ENCODE peak calls at places on chromosomes 3 and 15, in six cellular contexts. One of them, this sample, is unnamed.
A peak's percentile ranks its signal among the peaks of the same experiment; 100 is the strongest.

GRCh38 chr15:31439328-31439727 is 112.7 kb downstream of the KLF13 start:
- DNase-seq in EL: peak; percentile 26
- DNase-seq in iPS-NIHi11: peak; percentile 49
- DNase-seq in NCI-H460: no peak
- DNase-seq in spleen: no peak
- DNase-seq in cardiac muscle cell: no peak
- DNase-seq in this sample: peak; percentile 24

GRCh38 chr3:116046350-116046749 is 398.9 kb downstream of the LSAMP start:
- DNase-seq in EL: no peak
- DNase-seq in NCI-H460: no peak
- DNase-seq in iPS-NIHi11: no peak
- DNase-seq in spleen: no peak
- DNase-seq in cardiac muscle cell: no peak
- DNase-seq in this sample: no peak

GRCh38 chr15:52340093-52340492 is 44.5 kb upstream of the MYO5C start:
- DNase-seq in cardiac muscle cell: no peak
- DNase-seq in NCI-H460: no peak
- DNase-seq in EL: no peak
- DNase-seq in iPS-NIHi11: no peak
- DNase-seq in spleen: no peak
- DNase-seq in this sample: no peak

GRCh38 chr3:48422272-48422671 is 7.6 kb downstream of the PLXNB1 start:
- DNase-seq in NCI-H460: no peak
- DNase-seq in cardiac muscle cell: no peak
- DNase-seq in spleen: no peak
- DNase-seq in EL: no peak
- DNase-seq in iPS-NIHi11: no peak
- DNase-seq in this sample: no peak

GRCh38 chr3:77780621-77781020 is 740.7 kb downstream of the ROBO2 start:
- DNase-seq in spleen: no peak
- DNase-seq in cardiac muscle cell: no peak
- DNase-seq in iPS-NIHi11: no peak
- DNase-seq in NCI-H460: no peak
- DNase-seq in EL: no peak
- DNase-seq in this sample: no peak

GRCh38 chr3:191066669-191067068 is 132.4 kb upstream of the OSTN start:
- DNase-seq in EL: peak; percentile 54
- DNase-seq in iPS-NIHi11: no peak
- DNase-seq in spleen: no peak
- DNase-seq in NCI-H460: no peak
- DNase-seq in cardiac muscle cell: peak; percentile 18
- DNase-seq in this sample: no peak

GRCh38 chr3:11367116-11367781 is 95.1 kb downstream of the ATG7 start:
- DNase-seq in iPS-NIHi11: peak; percentile 23
- DNase-seq in cardiac muscle cell: peak; percentile 96
- DNase-seq in spleen: no peak
- DNase-seq in EL: peak; percentile 30
- DNase-seq in NCI-H460: no peak
- DNase-seq in this sample: no peak

GRCh38 chr3:41176554-41176953 is 22.8 kb upstream of the CTNNB1 start:
- DNase-seq in spleen: no peak
- DNase-seq in NCI-H460: no peak
- DNase-seq in iPS-NIHi11: no peak
- DNase-seq in EL: no peak
- DNase-seq in cardiac muscle cell: no peak
- DNase-seq in this sample: no peak

GRCh38 chr3:43190682-43191081 is 84.8 kb upstream of the POMGNT2 start:
- DNase-seq in EL: peak; percentile 95
- DNase-seq in cardiac muscle cell: no peak
- DNase-seq in spleen: no peak
- DNase-seq in NCI-H460: no peak
- DNase-seq in iPS-NIHi11: no peak
- DNase-seq in this sample: peak; percentile 45

GRCh38 chr3:33858131-33858530 is 59.7 kb downstream of the PDCD6IP start:
- DNase-seq in spleen: no peak
- DNase-seq in EL: peak; percentile 23
- DNase-seq in cardiac muscle cell: no peak
- DNase-seq in NCI-H460: no peak
- DNase-seq in iPS-NIHi11: no peak
- DNase-seq in this sample: no peak

GRCh38 chr15:77874071-77874470 is 203.4 kb downstream of the TBC1D2B start:
- DNase-seq in spleen: no peak
- DNase-seq in cardiac muscle cell: no peak
- DNase-seq in iPS-NIHi11: no peak
- DNase-seq in NCI-H460: no peak
- DNase-seq in EL: no peak
- DNase-seq in this sample: no peak

GRCh38 chr15:23823508-23823907 is 136.4 kb upstream of the NDN start:
- DNase-seq in NCI-H460: no peak
- DNase-seq in spleen: no peak
- DNase-seq in EL: no peak
- DNase-seq in iPS-NIHi11: peak; percentile 52
- DNase-seq in cardiac muscle cell: no peak
- DNase-seq in this sample: no peak

GRCh38 chr3:52405601-52406115 is 39.2 kb downstream of the SEMA3G start:
- DNase-seq in EL: no peak
- DNase-seq in spleen: peak; percentile 51
- DNase-seq in iPS-NIHi11: no peak
- DNase-seq in cardiac muscle cell: no peak
- DNase-seq in NCI-H460: no peak
- DNase-seq in this sample: no peak

GRCh38 chr3:185070491-185071335 is 82.1 kb downstream of the C3orf70 start:
- DNase-seq in spleen: no peak
- DNase-seq in EL: peak; percentile 54
- DNase-seq in iPS-NIHi11: peak; percentile 71
- DNase-seq in NCI-H460: no peak
- DNase-seq in cardiac muscle cell: peak; percentile 58
- DNase-seq in this sample: peak; percentile 49

GRCh38 chr3:42189746-42190145 is 76.2 kb downstream of the CCK start:
- DNase-seq in cardiac muscle cell: no peak
- DNase-seq in iPS-NIHi11: no peak
- DNase-seq in EL: no peak
- DNase-seq in NCI-H460: no peak
- DNase-seq in spleen: no peak
- DNase-seq in this sample: no peak

GRCh38 chr15:62403164-62403809 is 238.2 kb upstream of the C2CD4B start:
- DNase-seq in iPS-NIHi11: no peak
- DNase-seq in spleen: no peak
- DNase-seq in NCI-H460: no peak
- DNase-seq in EL: peak; percentile 83
- DNase-seq in cardiac muscle cell: peak; percentile 75
- DNase-seq in this sample: peak; percentile 67

GRCh38 chr3:65927576-65927975 is 111.1 kb downstream of the MAGI1 start:
- DNase-seq in spleen: no peak
- DNase-seq in EL: peak; percentile 20
- DNase-seq in NCI-H460: no peak
- DNase-seq in cardiac muscle cell: no peak
- DNase-seq in iPS-NIHi11: peak; percentile 38
- DNase-seq in this sample: no peak

GRCh38 chr3:24316887-24317383 is 177.7 kb downstream of the THRB start:
- DNase-seq in iPS-NIHi11: no peak
- DNase-seq in spleen: no peak
- DNase-seq in cardiac muscle cell: peak; percentile 54
- DNase-seq in EL: peak; percentile 56
- DNase-seq in NCI-H460: no peak
- DNase-seq in this sample: no peak

GRCh38 chr3:194554488-194555098 is 67.8 kb upstream of the ATP13A3 start:
- DNase-seq in NCI-H460: no peak
- DNase-seq in cardiac muscle cell: no peak
- DNase-seq in spleen: no peak
- DNase-seq in iPS-NIHi11: no peak
- DNase-seq in EL: no peak
- DNase-seq in this sample: no peak

GRCh38 chr15:32670624-32671022 is 29.1 kb downstream of the SCG5 start:
- DNase-seq in cardiac muscle cell: no peak
- DNase-seq in NCI-H460: no peak
- DNase-seq in spleen: no peak
- DNase-seq in EL: no peak
- DNase-seq in iPS-NIHi11: no peak
- DNase-seq in this sample: no peak

GRCh38 chr3:127036209-127037020 is 53.5 kb downstream of the PLXNA1 start:
- DNase-seq in spleen: peak; percentile 70
- DNase-seq in iPS-NIHi11: no peak
- DNase-seq in EL: no peak
- DNase-seq in NCI-H460: no peak
- DNase-seq in cardiac muscle cell: no peak
- DNase-seq in this sample: no peak

GRCh38 chr3:128735287-128735686 is 9.3 kb downstream of the RAB7A start:
- DNase-seq in EL: no peak
- DNase-seq in spleen: no peak
- DNase-seq in iPS-NIHi11: no peak
- DNase-seq in cardiac muscle cell: no peak
- DNase-seq in NCI-H460: no peak
- DNase-seq in this sample: no peak

GRCh38 chr3:83843716-83844115 is 1115.1 kb upstream of the CADM2 start:
- DNase-seq in NCI-H460: no peak
- DNase-seq in EL: no peak
- DNase-seq in iPS-NIHi11: peak; percentile 7
- DNase-seq in cardiac muscle cell: no peak
- DNase-seq in spleen: no peak
- DNase-seq in this sample: no peak

GRCh38 chr3:26437678-26438077 is 184.9 kb upstream of the LRRC3B start:
- DNase-seq in EL: peak; percentile 88
- DNase-seq in iPS-NIHi11: no peak
- DNase-seq in spleen: no peak
- DNase-seq in cardiac muscle cell: no peak
- DNase-seq in NCI-H460: peak; percentile 1
- DNase-seq in this sample: peak; percentile 1

GRCh38 chr3:42264399-42265058 is 1.5 kb downstream of the CCK start:
- DNase-seq in spleen: no peak
- DNase-seq in cardiac muscle cell: peak; percentile 19
- DNase-seq in EL: peak; percentile 30
- DNase-seq in iPS-NIHi11: peak; percentile 76
- DNase-seq in NCI-H460: no peak
- DNase-seq in this sample: no peak

GRCh38 chr15:90046846-90047481 is 45.8 kb downstream of the ZNF710 start:
- DNase-seq in EL: no peak
- DNase-seq in spleen: no peak
- DNase-seq in iPS-NIHi11: peak; percentile 44
- DNase-seq in cardiac muscle cell: no peak
- DNase-seq in NCI-H460: no peak
- DNase-seq in this sample: no peak

GRCh38 chr3:121660356-121661171 is at the start of gene HCLS1:
- DNase-seq in spleen: peak; percentile 93
- DNase-seq in cardiac muscle cell: peak; percentile 16
- DNase-seq in EL: peak; percentile 26
- DNase-seq in NCI-H460: no peak
- DNase-seq in iPS-NIHi11: no peak
- DNase-seq in this sample: peak; percentile 11

GRCh38 chr15:27179789-27180188 is 208.8 kb downstream of the GABRG3 start:
- DNase-seq in EL: no peak
- DNase-seq in iPS-NIHi11: no peak
- DNase-seq in cardiac muscle cell: no peak
- DNase-seq in NCI-H460: no peak
- DNase-seq in spleen: no peak
- DNase-seq in this sample: no peak